ENCODE peak calls at places on chromosomes 12 and 14, in seven cellular contexts. One of them, this sample, is unnamed.

GRCh38 chr12:103877934-103878510 is 37.0 kb upstream of the NT5DC3 start:
- DNase-seq in testis: peak
- DNase-seq in heart right ventricle: peak
- DNase-seq in dorsolateral prefrontal cortex: peak
- DNase-seq in tibial artery: peak
- DNase-seq in CD8-positive, alpha-beta memory T cell: peak
- DNase-seq in Panc1: no peak
- DNase-seq in this sample: peak

GRCh38 chr12:67531519-67531918 is 117.0 kb upstream of the DYRK2 start:
- DNase-seq in testis: no peak
- DNase-seq in CD8-positive, alpha-beta memory T cell: no peak
- DNase-seq in Panc1: no peak
- DNase-seq in heart right ventricle: no peak
- DNase-seq in tibial artery: no peak
- DNase-seq in dorsolateral prefrontal cortex: no peak
- DNase-seq in this sample: no peak

GRCh38 chr12:57187222-57188089 is 29.1 kb upstream of the NXPH4 start:
- DNase-seq in testis: no peak
- DNase-seq in CD8-positive, alpha-beta memory T cell: no peak
- DNase-seq in dorsolateral prefrontal cortex: peak
- DNase-seq in tibial artery: no peak
- DNase-seq in heart right ventricle: no peak
- DNase-seq in Panc1: no peak
- DNase-seq in this sample: no peak

GRCh38 chr14:103230021-103230420 is 104.0 kb upstream of the EIF5 start:
- DNase-seq in dorsolateral prefrontal cortex: no peak
- DNase-seq in testis: no peak
- DNase-seq in CD8-positive, alpha-beta memory T cell: no peak
- DNase-seq in Panc1: no peak
- DNase-seq in heart right ventricle: no peak
- DNase-seq in tibial artery: no peak
- DNase-seq in this sample: no peak

GRCh38 chr14:24818823-24819341 is 184.9 kb upstream of the GZMB start:
- DNase-seq in tibial artery: no peak
- DNase-seq in heart right ventricle: no peak
- DNase-seq in dorsolateral prefrontal cortex: no peak
- DNase-seq in Panc1: no peak
- DNase-seq in CD8-positive, alpha-beta memory T cell: no peak
- DNase-seq in testis: no peak
- DNase-seq in this sample: no peak

GRCh38 chr14:104595911-104596450 is 8.6 kb downstream of the TMEM179 start:
- DNase-seq in dorsolateral prefrontal cortex: no peak
- DNase-seq in testis: no peak
- DNase-seq in tibial artery: no peak
- DNase-seq in heart right ventricle: no peak
- DNase-seq in Panc1: no peak
- DNase-seq in CD8-positive, alpha-beta memory T cell: no peak
- DNase-seq in this sample: no peak

GRCh38 chr12:133233993-133234564 is 1.6 kb downstream of the ANHX start:
- DNase-seq in dorsolateral prefrontal cortex: no peak
- DNase-seq in CD8-positive, alpha-beta memory T cell: no peak
- DNase-seq in testis: no peak
- DNase-seq in Panc1: no peak
- DNase-seq in tibial artery: no peak
- DNase-seq in heart right ventricle: no peak
- DNase-seq in this sample: no peak

GRCh38 chr14:63908667-63909264 is 56.0 kb downstream of the SYNE2 start:
- DNase-seq in heart right ventricle: no peak
- DNase-seq in testis: no peak
- DNase-seq in Panc1: no peak
- DNase-seq in tibial artery: no peak
- DNase-seq in dorsolateral prefrontal cortex: no peak
- DNase-seq in CD8-positive, alpha-beta memory T cell: no peak
- DNase-seq in this sample: no peak

GRCh38 chr12:6866163-6866919 is 990 bp upstream of the TPI1 start:
- DNase-seq in Panc1: no peak
- DNase-seq in testis: no peak
- DNase-seq in heart right ventricle: no peak
- DNase-seq in CD8-positive, alpha-beta memory T cell: peak
- DNase-seq in tibial artery: no peak
- DNase-seq in dorsolateral prefrontal cortex: no peak
- DNase-seq in this sample: peak

GRCh38 chr12:108214486-108214885 is 85.4 kb downstream of the WSCD2 start:
- DNase-seq in Panc1: no peak
- DNase-seq in heart right ventricle: peak
- DNase-seq in testis: peak
- DNase-seq in CD8-positive, alpha-beta memory T cell: no peak
- DNase-seq in tibial artery: no peak
- DNase-seq in dorsolateral prefrontal cortex: no peak
- DNase-seq in this sample: peak

GRCh38 chr12:122951406-122951805 is 14.9 kb downstream of the ABCB9 start:
- DNase-seq in dorsolateral prefrontal cortex: no peak
- DNase-seq in testis: no peak
- DNase-seq in tibial artery: no peak
- DNase-seq in CD8-positive, alpha-beta memory T cell: no peak
- DNase-seq in Panc1: no peak
- DNase-seq in heart right ventricle: no peak
- DNase-seq in this sample: no peak

GRCh38 chr14:106530423-106531107 is 1004.2 kb downstream of the TMEM121 start:
- DNase-seq in dorsolateral prefrontal cortex: no peak
- DNase-seq in Panc1: peak
- DNase-seq in tibial artery: no peak
- DNase-seq in testis: peak
- DNase-seq in heart right ventricle: no peak
- DNase-seq in CD8-positive, alpha-beta memory T cell: no peak
- DNase-seq in this sample: peak

GRCh38 chr14:92927396-92928257 is 4.7 kb downstream of the CHGA start:
- DNase-seq in Panc1: no peak
- DNase-seq in heart right ventricle: no peak
- DNase-seq in tibial artery: no peak
- DNase-seq in dorsolateral prefrontal cortex: no peak
- DNase-seq in testis: no peak
- DNase-seq in CD8-positive, alpha-beta memory T cell: no peak
- DNase-seq in this sample: no peak

GRCh38 chr12:5140190-5140589 is 96.5 kb downstream of the KCNA5 start:
- DNase-seq in tibial artery: no peak
- DNase-seq in Panc1: no peak
- DNase-seq in heart right ventricle: no peak
- DNase-seq in testis: no peak
- DNase-seq in dorsolateral prefrontal cortex: no peak
- DNase-seq in CD8-positive, alpha-beta memory T cell: no peak
- DNase-seq in this sample: no peak

GRCh38 chr14:95547272-95547625 is 12.4 kb downstream of the GLRX5 start:
- DNase-seq in testis: no peak
- DNase-seq in CD8-positive, alpha-beta memory T cell: no peak
- DNase-seq in tibial artery: no peak
- DNase-seq in heart right ventricle: no peak
- DNase-seq in Panc1: no peak
- DNase-seq in dorsolateral prefrontal cortex: no peak
- DNase-seq in this sample: no peak

GRCh38 chr12:82968644-82969339 is 282.1 kb downstream of the TMTC2 start:
- DNase-seq in dorsolateral prefrontal cortex: no peak
- DNase-seq in Panc1: no peak
- DNase-seq in testis: no peak
- DNase-seq in heart right ventricle: no peak
- DNase-seq in CD8-positive, alpha-beta memory T cell: no peak
- DNase-seq in tibial artery: no peak
- DNase-seq in this sample: peak

GRCh38 chr14:90412058-90412457 is 15.2 kb downstream of the CALM1 start:
- DNase-seq in dorsolateral prefrontal cortex: no peak
- DNase-seq in tibial artery: no peak
- DNase-seq in heart right ventricle: no peak
- DNase-seq in Panc1: no peak
- DNase-seq in CD8-positive, alpha-beta memory T cell: no peak
- DNase-seq in testis: no peak
- DNase-seq in this sample: no peak

GRCh38 chr14:56189306-56189705 is 71.1 kb downstream of the PELI2 start:
- DNase-seq in Panc1: peak
- DNase-seq in CD8-positive, alpha-beta memory T cell: no peak
- DNase-seq in tibial artery: no peak
- DNase-seq in heart right ventricle: no peak
- DNase-seq in dorsolateral prefrontal cortex: no peak
- DNase-seq in testis: no peak
- DNase-seq in this sample: peak

GRCh38 chr12:8970432-8970831 is 18.9 kb upstream of the KLRG1 start:
- DNase-seq in tibial artery: no peak
- DNase-seq in testis: no peak
- DNase-seq in dorsolateral prefrontal cortex: no peak
- DNase-seq in heart right ventricle: no peak
- DNase-seq in CD8-positive, alpha-beta memory T cell: no peak
- DNase-seq in Panc1: no peak
- DNase-seq in this sample: no peak
- H3K27ac ChIP-seq in tibial artery: no peak
- H3K27ac ChIP-seq in testis: no peak
- H3K27ac ChIP-seq in dorsolateral prefrontal cortex: no peak
- H3K27ac ChIP-seq in heart right ventricle: no peak
- H3K27ac ChIP-seq in CD8-positive, alpha-beta memory T cell: no peak
- H3K27ac ChIP-seq in Panc1: no peak
- H3K27ac ChIP-seq in this sample: no peak

GRCh38 chr14:75254901-75255300 is 23.7 kb upstream of the FOS start:
- DNase-seq in Panc1: no peak
- DNase-seq in heart right ventricle: no peak
- DNase-seq in tibial artery: no peak
- DNase-seq in testis: no peak
- DNase-seq in dorsolateral prefrontal cortex: no peak
- DNase-seq in CD8-positive, alpha-beta memory T cell: no peak
- DNase-seq in this sample: no peak
- H3K4me3 ChIP-seq in Panc1: no peak
- H3K4me3 ChIP-seq in heart right ventricle: no peak
- H3K4me3 ChIP-seq in tibial artery: no peak
- H3K4me3 ChIP-seq in testis: no peak
- H3K4me3 ChIP-seq in dorsolateral prefrontal cortex: no peak
- H3K4me3 ChIP-seq in CD8-positive, alpha-beta memory T cell: no peak
- H3K4me3 ChIP-seq in this sample: no peak

GRCh38 chr12:100393202-100393601 is 36.3 kb downstream of the SLC17A8 start:
- DNase-seq in tibial artery: no peak
- DNase-seq in dorsolateral prefrontal cortex: no peak
- DNase-seq in Panc1: no peak
- DNase-seq in heart right ventricle: no peak
- DNase-seq in testis: no peak
- DNase-seq in CD8-positive, alpha-beta memory T cell: no peak
- DNase-seq in this sample: no peak
- H3K27ac ChIP-seq in tibial artery: no peak
- H3K27ac ChIP-seq in dorsolateral prefrontal cortex: no peak
- H3K27ac ChIP-seq in Panc1: no peak
- H3K27ac ChIP-seq in heart right ventricle: no peak
- H3K27ac ChIP-seq in testis: no peak
- H3K27ac ChIP-seq in CD8-positive, alpha-beta memory T cell: no peak
- H3K27ac ChIP-seq in this sample: no peak

GRCh38 chr12:116766285-116766684 is 28.2 kb downstream of the RNFT2 start:
- DNase-seq in tibial artery: no peak
- DNase-seq in heart right ventricle: no peak
- DNase-seq in dorsolateral prefrontal cortex: no peak
- DNase-seq in testis: no peak
- DNase-seq in CD8-positive, alpha-beta memory T cell: no peak
- DNase-seq in Panc1: no peak
- DNase-seq in this sample: no peak

GRCh38 chr12:116759783-116760581 is 21.9 kb downstream of the RNFT2 start:
- DNase-seq in tibial artery: peak
- DNase-seq in dorsolateral prefrontal cortex: no peak
- DNase-seq in Panc1: no peak
- DNase-seq in testis: peak
- DNase-seq in CD8-positive, alpha-beta memory T cell: peak
- DNase-seq in heart right ventricle: peak
- DNase-seq in this sample: no peak

GRCh38 chr12:116761499-116761898 is 23.4 kb downstream of the RNFT2 start:
- DNase-seq in dorsolateral prefrontal cortex: no peak
- DNase-seq in CD8-positive, alpha-beta memory T cell: no peak
- DNase-seq in testis: no peak
- DNase-seq in tibial artery: no peak
- DNase-seq in Panc1: no peak
- DNase-seq in heart right ventricle: no peak
- DNase-seq in this sample: no peak

GRCh38 chr12:116765271-116765670 is 27.2 kb downstream of the RNFT2 start:
- DNase-seq in heart right ventricle: no peak
- DNase-seq in dorsolateral prefrontal cortex: no peak
- DNase-seq in testis: no peak
- DNase-seq in CD8-positive, alpha-beta memory T cell: no peak
- DNase-seq in tibial artery: no peak
- DNase-seq in Panc1: no peak
- DNase-seq in this sample: no peak

GRCh38 chr12:116760621-116761020 is 22.5 kb downstream of the RNFT2 start:
- DNase-seq in heart right ventricle: no peak
- DNase-seq in dorsolateral prefrontal cortex: no peak
- DNase-seq in Panc1: no peak
- DNase-seq in testis: no peak
- DNase-seq in tibial artery: no peak
- DNase-seq in CD8-positive, alpha-beta memory T cell: no peak
- DNase-seq in this sample: no peak
- H3K4me3 ChIP-seq in heart right ventricle: peak
- H3K4me3 ChIP-seq in dorsolateral prefrontal cortex: no peak
- H3K4me3 ChIP-seq in Panc1: no peak
- H3K4me3 ChIP-seq in testis: no peak
- H3K4me3 ChIP-seq in tibial artery: peak
- H3K4me3 ChIP-seq in CD8-positive, alpha-beta memory T cell: no peak
- H3K4me3 ChIP-seq in this sample: no peak

This sample was measured in A673.